ENCODE peak calls at places on chromosomes 11 and 22, in seven cellular contexts. C, W, Z, V, Q, K and G are unnamed samples.

GRCh38 chr22:28899199-28899853 is 16.0 kb downstream of the ZNRF3 start:
- DNase-seq in C (no peak), W (no peak), Z (no peak), V (no peak), Q (no peak), K (no peak), G (peak)

GRCh38 chr11:117828641-117829368 is 4.3 kb upstream of the FXYD2 start:
- DNase-seq in C (peak), W (peak), Z (peak), V (peak), Q (no peak), K (peak), G (peak)

GRCh38 chr11:1054143-1055108 is 17.9 kb upstream of the MUC6 start:
- DNase-seq in C (peak), W (peak), Z (peak), V (no peak), Q (no peak), K (peak), G (no peak)

GRCh38 chr11:108890482-108891092 is 225.7 kb downstream of the DDX10 start:
- DNase-seq in C (no peak), W (no peak), Z (no peak), V (no peak), Q (no peak), K (peak), G (no peak)

GRCh38 chr22:36369922-36370781 is 17.6 kb downstream of the MYH9 start:
- DNase-seq in C (peak), W (peak), Z (peak), V (peak), Q (no peak), K (peak), G (no peak)

GRCh38 chr22:19041403-19042074 is 80.7 kb downstream of the DGCR2 start:
- DNase-seq in C (no peak), W (no peak), Z (no peak), V (no peak), Q (no peak), K (no peak), G (no peak)

GRCh38 chr11:61841636-61842332 is 13.7 kb downstream of the FADS2 start:
- DNase-seq in C (no peak), W (no peak), Z (no peak), V (no peak), Q (no peak), K (no peak), G (no peak)

GRCh38 chr11:76591416-76591815 is 79.1 kb downstream of the LRRC32 start:
- DNase-seq in C (no peak), W (no peak), Z (no peak), V (no peak), Q (no peak), K (no peak), G (no peak)

GRCh38 chr11:62044639-62045121 is 77.2 kb upstream of the FTH1 start:
- DNase-seq in C (no peak), W (no peak), Z (no peak), V (no peak), Q (no peak), K (no peak), G (no peak)

GRCh38 chr22:20043057-20043996 is 22.4 kb downstream of the TANGO2 start:
- DNase-seq in C (no peak), W (no peak), Z (no peak), V (no peak), Q (no peak), K (no peak), G (no peak)

GRCh38 chr11:130029137-130029536 is 26.5 kb upstream of the PRDM10 start:
- DNase-seq in C (no peak), W (no peak), Z (peak), V (peak), Q (peak), K (no peak), G (peak)

GRCh38 chr11:96340555-96340885 is 2.5 kb downstream of the MAML2 start:
- DNase-seq in C (no peak), W (no peak), Z (peak), V (no peak), Q (no peak), K (no peak), G (no peak)

GRCh38 chr11:32829680-32830412 is at the start of gene PRRG4:
- DNase-seq in C (peak), W (peak), Z (peak), V (peak), Q (peak), K (peak), G (peak)

GRCh38 chr11:119696378-119697157 is 32.4 kb downstream of the NECTIN1 start:
- DNase-seq in C (no peak), W (no peak), Z (no peak), V (no peak), Q (peak), K (no peak), G (peak)

GRCh38 chr22:47168900-47169800 is 406.7 kb downstream of the TBC1D22A start:
- DNase-seq in C (peak), W (peak), Z (peak), V (peak), Q (peak), K (peak), G (no peak)

GRCh38 chr11:70757241-70757640 is 358.9 kb downstream of the CTTN start:
- DNase-seq in C (no peak), W (no peak), Z (no peak), V (no peak), Q (no peak), K (no peak), G (no peak)

GRCh38 chr11:34750692-34751405 is 130.0 kb downstream of the EHF start:
- DNase-seq in C (no peak), W (no peak), Z (peak), V (no peak), Q (no peak), K (no peak), G (no peak)

GRCh38 chr22:46057762-46058420 is 80.9 kb upstream of the WNT7B start:
- DNase-seq in C (peak), W (peak), Z (peak), V (no peak), Q (no peak), K (no peak), G (peak)

GRCh38 chr11:416051-416756 is 1.4 kb upstream of the SIGIRR start:
- DNase-seq in C (no peak), W (peak), Z (no peak), V (peak), Q (peak), K (no peak), G (no peak)

GRCh38 chr11:132423266-132423665 is 1052.9 kb downstream of the NTM start:
- DNase-seq in C (no peak), W (no peak), Z (no peak), V (no peak), Q (no peak), K (no peak), G (no peak)

GRCh38 chr11:128620306-128621175 is 33.2 kb upstream of the ETS1 start:
- DNase-seq in C (no peak), W (no peak), Z (peak), V (no peak), Q (no peak), K (no peak), G (no peak)

GRCh38 chr11:124669193-124669592 is 4.3 kb downstream of the SIAE start:
- DNase-seq in C (peak), W (peak), Z (peak), V (peak), Q (peak), K (peak), G (peak)

GRCh38 chr11:121058941-121059340 is 35.0 kb downstream of the TBCEL start:
- DNase-seq in C (no peak), W (no peak), Z (no peak), V (no peak), Q (no peak), K (no peak), G (no peak)

GRCh38 chr22:50319503-50319951 is 7.3 kb downstream of the DENND6B start:
- DNase-seq in C (no peak), W (no peak), Z (no peak), V (no peak), Q (no peak), K (no peak), G (no peak)

GRCh38 chr11:126281245-126281644 is 1.6 kb upstream of the TIRAP start:
- DNase-seq in C (no peak), W (no peak), Z (no peak), V (no peak), Q (no peak), K (no peak), G (no peak)

GRCh38 chr11:119158467-119158866 is 9.6 kb downstream of the ABCG4 start:
- DNase-seq in C (no peak), W (no peak), Z (no peak), V (no peak), Q (no peak), K (no peak), G (no peak)

GRCh38 chr11:36150986-36151385 is 138.2 kb downstream of the COMMD9 start:
- DNase-seq in C (no peak), W (no peak), Z (peak), V (no peak), Q (no peak), K (no peak), G (no peak)

GRCh38 chr11:36147491-36147890 is 141.7 kb downstream of the COMMD9 start:
- DNase-seq in C (no peak), W (no peak), Z (no peak), V (no peak), Q (no peak), K (peak), G (no peak)

GRCh38 chr11:36151933-36152580 is 137.2 kb downstream of the COMMD9 start:
- DNase-seq in C (no peak), W (no peak), Z (peak), V (no peak), Q (no peak), K (no peak), G (no peak)

GRCh38 chr11:36148701-36149100 is 140.5 kb downstream of the COMMD9 start:
- DNase-seq in C (no peak), W (no peak), Z (no peak), V (no peak), Q (no peak), K (no peak), G (no peak)

DNA sequence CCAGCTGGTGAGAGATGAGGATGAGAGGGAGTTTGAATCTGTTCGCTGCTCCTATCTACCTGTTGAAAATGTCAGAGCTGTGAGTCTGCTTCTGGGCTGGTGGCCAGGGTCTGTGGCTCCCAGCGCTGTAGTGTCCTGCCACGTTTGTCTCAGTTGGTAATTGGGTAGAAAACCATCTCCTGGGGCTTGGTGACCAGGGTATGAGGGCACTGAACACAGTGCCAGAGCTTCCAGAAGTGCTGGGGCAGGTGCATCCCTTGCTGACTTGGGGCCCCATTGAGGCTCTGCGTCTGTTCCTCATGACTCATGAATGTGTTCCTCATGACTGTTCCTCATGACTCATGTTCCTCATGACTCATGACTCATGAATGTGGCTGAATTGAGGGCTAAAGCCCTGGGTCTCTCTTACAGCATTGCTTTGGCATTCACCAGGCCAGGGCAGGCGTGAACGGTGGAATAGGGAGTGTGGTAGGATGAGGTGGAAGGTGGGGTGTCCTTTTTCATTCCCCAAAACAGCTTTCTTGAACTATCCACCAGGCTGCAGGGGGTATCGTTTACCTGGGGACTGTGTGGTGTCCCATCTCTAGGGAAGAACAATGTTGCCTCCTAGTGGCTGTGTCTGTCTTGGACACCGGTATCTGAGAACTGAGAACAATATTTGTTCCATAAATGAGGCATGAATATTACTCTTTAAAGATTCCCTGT is 139.5 kb downstream of the COMMD9 start:
- DNase-seq in C (peak), W (peak), Z (peak), V (peak), Q (peak), K (peak), G (peak)
- TF ChIP-seq CTCF in C (no peak), W (no peak), Z (peak), V (peak), Q (peak), K (peak), G (peak)

GRCh38 chr11:47187723-47188122 is 1.5 kb upstream of the PACSIN3 start:
- DNase-seq in C (no peak), W (no peak), Z (no peak), V (no peak), Q (no peak), K (no peak), G (no peak)
- H3K4me3 ChIP-seq in C (peak), W (no peak), Z (peak), V (peak), Q (peak), K (peak), G (no peak)

GRCh38 chr22:49113758-49114157 is 713.9 kb downstream of the BRD1 start:
- DNase-seq in C (no peak), W (no peak), Z (no peak), V (no peak), Q (no peak), K (no peak), G (no peak)
- TF ChIP-seq CTCF in C (no peak), W (no peak), Z (no peak), V (no peak), Q (no peak), K (no peak), G (no peak)

DNA sequence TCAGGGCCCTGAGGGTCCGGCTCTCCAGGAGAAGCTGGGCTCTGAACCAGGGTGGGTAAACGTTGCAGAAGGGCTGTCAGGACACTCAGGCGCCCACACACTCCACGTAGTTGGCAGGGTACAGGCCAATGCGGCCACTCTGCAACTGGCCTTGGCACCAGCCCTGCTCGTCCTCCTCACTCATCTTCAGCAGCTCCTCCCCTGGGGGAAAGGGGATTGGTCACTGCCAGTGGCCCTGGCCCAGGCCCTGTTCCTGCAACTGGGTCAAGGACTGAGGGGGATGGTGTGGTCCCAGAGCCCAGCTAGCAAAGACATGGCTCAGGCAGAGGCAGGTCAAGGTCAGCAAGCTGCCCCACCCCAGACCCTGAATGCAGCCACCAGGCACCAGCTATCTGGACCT is 1.2 kb upstream of the ARFGAP2 start:
- DNase-seq in C (no peak), W (no peak), Z (no peak), V (no peak), Q (no peak), K (no peak), G (no peak)
- H3K4me3 ChIP-seq in C (no peak), W (no peak), Z (no peak), V (peak), Q (peak), K (no peak), G (peak)

DNA sequence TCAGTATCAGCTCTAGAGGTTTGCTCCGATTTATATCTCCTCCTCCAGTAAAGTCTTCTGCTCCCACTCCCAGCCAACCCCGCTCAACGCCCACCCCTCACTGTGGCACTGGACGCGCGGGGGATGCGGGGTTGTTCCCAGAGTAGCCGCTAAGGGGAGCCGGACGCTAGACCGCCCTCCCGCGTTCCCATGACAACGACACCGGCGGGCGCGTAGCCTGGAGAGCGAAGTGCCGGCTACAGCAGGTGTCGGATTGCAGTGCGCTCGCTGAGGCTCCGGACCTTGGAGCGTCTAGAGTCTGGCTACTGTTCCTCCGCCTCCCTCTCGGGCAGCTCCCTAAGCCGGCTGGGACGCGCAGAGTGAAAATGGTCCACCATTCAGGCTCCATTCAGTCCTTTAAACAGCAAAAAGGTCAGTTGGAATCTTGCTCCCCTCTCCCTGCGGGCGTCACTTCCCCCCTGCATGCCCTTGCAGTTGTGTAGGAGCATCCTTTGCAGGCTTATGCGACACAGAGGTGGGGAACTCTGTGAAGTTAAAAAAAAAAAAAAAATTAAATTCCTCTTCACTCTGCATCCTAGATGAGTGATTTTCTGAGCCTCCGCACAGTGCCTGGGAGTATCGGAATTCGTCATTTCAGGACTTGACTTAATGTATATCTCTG is at the start of gene ANO3:
- DNase-seq in C (peak), W (peak), Z (peak), V (no peak), Q (peak), K (peak), G (peak)
- TF ChIP-seq CTCF in C (peak), W (peak), Z (peak), V (no peak), Q (peak), K (peak), G (no peak)

DNA sequence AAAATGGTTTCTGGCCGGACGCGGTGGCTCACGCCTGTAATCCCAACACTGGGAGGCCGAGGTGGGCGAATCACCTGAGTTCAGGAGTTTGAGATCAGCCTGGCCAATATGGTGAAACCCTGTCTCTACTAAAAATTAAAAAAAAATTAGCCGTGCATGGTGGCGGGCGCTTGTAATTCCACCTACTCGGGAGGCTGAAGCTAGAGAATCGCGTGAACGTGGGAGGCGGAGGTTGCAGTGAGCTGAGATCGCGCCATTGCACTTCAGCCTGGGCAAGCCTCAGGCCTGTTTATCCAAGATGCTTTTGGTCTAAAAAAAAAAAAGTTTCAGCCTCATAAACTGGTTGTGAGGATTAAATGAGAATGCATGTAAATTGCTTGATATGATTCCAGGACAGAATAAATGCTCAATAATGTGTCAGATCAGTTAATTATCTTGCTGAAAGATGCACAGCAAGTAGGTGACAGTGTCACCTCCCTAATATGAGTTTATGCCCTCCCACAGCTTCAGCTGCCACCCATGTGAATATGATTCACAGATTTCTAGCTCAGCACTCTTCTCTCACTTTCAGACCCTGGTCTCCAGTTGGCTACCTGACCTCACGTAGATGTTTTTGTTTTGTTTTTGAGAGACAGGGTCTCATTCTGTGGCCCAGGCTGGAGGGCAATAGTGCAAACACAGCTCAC is 1.1 kb upstream of the ALG8 start:
- DNase-seq in C (no peak), W (no peak), Z (peak), V (peak), Q (no peak), K (no peak), G (peak)
- H3K4me3 ChIP-seq in C (peak), W (no peak), Z (peak), V (peak), Q (peak), K (peak), G (peak)

GRCh38 chr11:92163879-92164278 is 60.7 kb upstream of the FAT3 start:
- DNase-seq in C (no peak), W (no peak), Z (no peak), V (no peak), Q (no peak), K (no peak), G (no peak)
- TF ChIP-seq CTCF in C (no peak), W (no peak), Z (no peak), V (no peak), Q (no peak), K (no peak), G (no peak)

GRCh38 chr11:73983764-73984543 is 1.3 kb upstream of the UCP2 start:
- DNase-seq in C (no peak), W (no peak), Z (no peak), V (peak), Q (no peak), K (no peak), G (no peak)
- H3K4me3 ChIP-seq in C (peak), W (no peak), Z (peak), V (peak), Q (peak), K (peak), G (peak)